ENCODE peak calls at places on chromosomes 16 and 17, in four cellular contexts. H is uterus, N is colonic mucosa, T is psoas muscle. E is an unnamed sample.

GRCh38 chr17:81128774-81129173 is 36.5 kb upstream of the PVALEF start:
- DNase-seq in H (no peak), N (no peak), T (no peak), E (no peak)

GRCh38 chr17:66183529-66183928 is 8.4 kb downstream of the CEP112 start:
- DNase-seq in H (no peak), N (no peak), T (no peak), E (no peak)

GRCh38 chr17:62706598-62707424 is 79.3 kb downstream of the MRC2 start:
- DNase-seq in H (no peak), N (no peak), T (no peak), E (no peak)

GRCh38 chr17:27861979-27862378 is 31.2 kb downstream of the LYRM9 start:
- DNase-seq in H (no peak), N (peak; percentile 67), T (no peak), E (no peak)

GRCh38 chr17:6279659-6280058 is 155.3 kb downstream of the AIPL1 start:
- DNase-seq in H (no peak), N (peak; percentile 60), T (no peak), E (no peak)

GRCh38 chr17:11241611-11242226 is 706 bp downstream of the SHISA6 start:
- DNase-seq in H (no peak), N (peak; percentile 21), T (peak; percentile 20), E (no peak)

GRCh38 chr16:372584-372983 is 2.2 kb upstream of the MRPL28 start:
- DNase-seq in H (no peak), N (no peak), T (no peak), E (no peak)

GRCh38 chr16:82043680-82044584 is 8.9 kb downstream of the HSD17B2 start:
- DNase-seq in H (no peak), N (no peak), T (no peak), E (no peak)

GRCh38 chr17:48816438-48816773 is 623 bp downstream of the TTLL6 start:
- DNase-seq in H (no peak), N (no peak), T (no peak), E (no peak)

GRCh38 chr16:58348986-58349385 is 43.3 kb upstream of the GINS3 start:
- DNase-seq in H (no peak), N (no peak), T (no peak), E (no peak)

GRCh38 chr16:75096730-75097129 is 19.9 kb downstream of the LDHD start:
- DNase-seq in H (no peak), N (peak; percentile 50), T (no peak), E (peak; percentile 67)

GRCh38 chr17:74455025-74455585 is 11.3 kb upstream of the CD300A start:
- DNase-seq in H (no peak), N (peak; percentile 70), T (no peak), E (no peak)
- H3K27ac ChIP-seq in H (peak overlapping the region; percentile 81), N (peak overlapping the region; percentile 67), T (peak overlapping the region; percentile 86), E (peak overlapping the region; percentile 86)

DNA sequence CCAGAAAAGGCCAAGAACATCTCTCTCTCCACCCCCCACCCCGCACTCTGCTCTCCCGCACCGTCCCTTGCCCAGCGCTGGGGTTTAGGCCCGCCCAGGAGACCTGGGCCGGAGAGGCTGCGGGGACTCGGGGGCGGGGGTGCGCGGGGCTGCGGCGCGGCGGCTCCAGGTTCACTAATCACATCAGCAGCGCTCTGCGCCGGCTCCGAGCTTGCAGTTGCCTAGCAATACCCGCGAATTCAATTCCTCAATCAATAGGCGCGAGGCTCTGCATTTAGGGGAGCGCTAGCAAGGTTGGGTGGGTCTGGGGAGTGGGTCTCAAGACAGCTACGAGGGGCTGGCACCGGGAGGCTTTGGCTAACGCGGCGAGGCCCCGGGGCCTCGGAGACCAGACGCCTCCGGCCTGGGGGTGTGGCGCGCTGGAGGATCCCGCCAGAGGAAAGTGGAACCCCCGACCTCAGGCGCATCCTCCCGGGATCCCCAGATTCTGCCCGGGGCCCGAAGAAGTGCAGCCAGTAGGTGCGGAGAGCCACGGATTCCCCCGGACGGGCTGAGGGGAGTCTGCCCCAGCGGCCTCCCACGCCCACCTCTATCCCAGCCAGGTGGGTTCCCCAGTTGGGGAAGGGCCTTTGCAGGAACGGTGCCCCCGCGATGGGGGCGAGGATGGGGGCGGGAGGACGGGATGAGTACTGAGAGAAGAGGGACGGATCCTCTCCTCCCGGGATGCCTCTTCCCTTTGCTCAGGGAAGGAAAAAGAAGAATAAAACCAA is 5.3 kb downstream of the CBX8 start:
- DNase-seq in H (no peak), N (no peak), T (no peak), E (no peak)
- H3K27ac ChIP-seq in H (no peak overlapping the region), N (no peak overlapping the region), T (no peak overlapping the region), E (no peak overlapping the region)

GRCh38 chr17:73089322-73089721 is 3.2 kb downstream of the SLC39A11 start:
- DNase-seq in H (no peak), N (no peak), T (no peak), E (no peak)
- H3K27ac ChIP-seq in H (no peak overlapping the region), N (no peak overlapping the region), T (no peak overlapping the region), E (no peak overlapping the region)

GRCh38 chr16:66904428-66904845 is 14.2 kb downstream of the CDH16 start:
- DNase-seq in H (no peak), N (no peak), T (no peak), E (no peak)
- H3K27ac ChIP-seq in H (peak overlapping the region; percentile 59), N (no peak overlapping the region), T (peak overlapping the region; percentile 89), E (peak overlapping the region; percentile 91)

DNA sequence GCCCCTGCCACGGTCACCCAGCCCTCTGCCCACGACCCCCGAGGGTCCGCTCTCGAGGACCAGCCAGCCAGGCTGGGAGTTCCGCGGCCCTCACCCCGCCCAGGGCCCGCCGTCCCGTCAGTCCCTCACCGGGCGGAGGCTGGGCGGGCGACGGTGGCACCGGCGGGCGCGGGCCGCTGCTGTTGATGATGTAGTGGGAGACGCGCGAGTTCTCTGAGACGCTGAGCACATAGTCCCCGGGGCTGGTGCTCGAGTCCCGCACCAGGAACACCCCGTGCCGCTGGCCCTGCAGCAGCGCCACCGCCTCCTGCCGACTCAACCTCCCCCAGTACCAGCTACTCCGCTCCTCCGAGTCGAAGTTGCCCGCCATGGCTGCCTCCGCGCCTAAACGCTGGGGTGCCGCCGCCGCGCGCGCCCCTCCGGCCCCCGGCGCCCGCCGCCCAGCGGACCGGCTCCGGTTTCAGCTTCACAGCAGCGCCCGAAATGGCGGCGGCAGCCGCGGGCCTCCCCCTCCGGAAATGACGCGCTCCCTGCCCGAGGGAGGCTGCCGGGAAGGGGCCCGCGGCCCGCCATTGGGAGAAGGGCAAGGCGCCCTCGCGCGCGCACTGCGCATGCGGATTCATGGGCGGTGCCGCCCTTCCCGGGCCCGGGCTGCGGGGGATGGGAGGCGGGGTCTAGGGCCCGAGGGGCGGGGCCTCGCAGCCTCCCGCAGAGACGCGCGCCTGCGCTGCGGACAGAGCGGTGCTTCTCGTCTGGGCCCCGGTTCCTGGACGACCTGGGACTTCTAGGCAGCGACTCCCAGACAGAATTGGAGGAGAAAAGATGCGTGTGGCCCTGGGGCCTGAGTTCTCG is at the start of gene CRK:
- DNase-seq in H (peak; percentile 97), N (peak; percentile 97), T (peak; percentile 97), E (peak; percentile 98)
- H3K27ac ChIP-seq in H (peak within 1 kb of the TSS; percentile 95), N (peak within 1 kb of the TSS; percentile 93), T (peak within 1 kb of the TSS; percentile 95), E (peak within 1 kb of the TSS; percentile 99)

GRCh38 chr16:85657996-85658395 is 30.8 kb downstream of the GINS2 start:
- DNase-seq in H (no peak), N (no peak), T (no peak), E (no peak)
- H3K27ac ChIP-seq in H (no peak overlapping the region), N (no peak overlapping the region), T (no peak overlapping the region), E (no peak overlapping the region)

E was measured in lung.